ENCODE peak calls at places on chromosomes 11 and 22, in nine cellular contexts. B is RPMI7951; X is hippocampal formation; Z is GM03348; C is transverse colon; W is breast epithelium; E is stomach; K is activated gamma-delta T cell treated with Interleukin-2 at 50 U/mL for 16 hours; T is naive thymus-derived CD4-positive, alpha-beta T cell. P is an unnamed sample.

GRCh38 chr11:76789443-76789719 is 6.2 kb downstream of the TSKU start:
- DNase-seq in B (no peak), X (no peak), Z (no peak), C (no peak), W (no peak), E (no peak), K (no peak), T (no peak), P (no peak)

GRCh38 chr22:31436132-31436531 is 36.7 kb downstream of the DRG1 start:
- DNase-seq in B (no peak), X (no peak), Z (peak), C (no peak), W (no peak), E (no peak), K (no peak), T (no peak), P (no peak)

GRCh38 chr22:19916006-19916405 is 25.6 kb upstream of the COMT start:
- DNase-seq in B (no peak), X (no peak), Z (no peak), C (no peak), W (no peak), E (peak), K (no peak), T (no peak), P (no peak)

GRCh38 chr11:9250139-9250582 is 15.0 kb downstream of the DENND5A start:
- DNase-seq in B (no peak), X (no peak), Z (no peak), C (no peak), W (no peak), E (no peak), K (peak), T (peak), P (peak)

GRCh38 chr11:119785131-119785530 is 56.1 kb upstream of the NECTIN1 start:
- DNase-seq in B (no peak), X (no peak), Z (no peak), C (no peak), W (no peak), E (no peak), K (no peak), T (no peak), P (no peak)

GRCh38 chr22:23565288-23565941 is 14.7 kb downstream of the IGLL1 start:
- DNase-seq in B (no peak), X (no peak), Z (no peak), C (peak), W (no peak), E (no peak), K (no peak), T (no peak), P (no peak)

GRCh38 chr22:46084943-46085830 is 65.1 kb upstream of the PPARA start:
- DNase-seq in B (no peak), X (no peak), Z (peak), C (peak), W (peak), E (peak), K (no peak), T (no peak), P (no peak)

GRCh38 chr22:22552630-22553029 is 6.4 kb downstream of the PRAME start:
- DNase-seq in B (peak), X (no peak), Z (no peak), C (no peak), W (no peak), E (no peak), K (no peak), T (no peak), P (no peak)

GRCh38 chr22:26066534-26066933 is 102.7 kb upstream of the SEZ6L start:
- DNase-seq in B (no peak), X (peak), Z (no peak), C (no peak), W (no peak), E (no peak), K (no peak), T (no peak), P (no peak)

GRCh38 chr11:86508604-86509471 is 134.2 kb downstream of the CCDC81 start:
- DNase-seq in B (no peak), X (no peak), Z (peak), C (no peak), W (no peak), E (no peak), K (no peak), T (no peak), P (no peak)

GRCh38 chr22:17637490-17638181 is 921 bp upstream of the BCL2L13 start:
- DNase-seq in B (no peak), X (no peak), Z (no peak), C (no peak), W (no peak), E (no peak), K (no peak), T (no peak), P (no peak)

GRCh38 chr22:32810241-32811133 is 9.0 kb downstream of the TIMP3 start:
- DNase-seq in B (peak), X (no peak), Z (no peak), C (no peak), W (no peak), E (no peak), K (no peak), T (no peak), P (no peak)

GRCh38 chr22:31327786-31328544 is 18.2 kb downstream of the PATZ1 start:
- DNase-seq in B (no peak), X (no peak), Z (no peak), C (no peak), W (no peak), E (no peak), K (no peak), T (no peak), P (no peak)

GRCh38 chr22:21760640-21761039 is 25.0 kb upstream of the YPEL1 start:
- DNase-seq in B (peak), X (no peak), Z (peak), C (no peak), W (no peak), E (no peak), K (no peak), T (no peak), P (no peak)

GRCh38 chr22:30015846-30016245 is 64.4 kb upstream of the HORMAD2 start:
- DNase-seq in B (no peak), X (no peak), Z (peak), C (no peak), W (no peak), E (no peak), K (no peak), T (no peak), P (no peak)

GRCh38 chr22:38984224-38984623 is 2.1 kb downstream of the APOBEC3B start:
- DNase-seq in B (no peak), X (no peak), Z (no peak), C (no peak), W (no peak), E (no peak), K (no peak), T (no peak), P (peak)

GRCh38 chr11:65498977-65499712 is at the start of gene MALAT1:
- DNase-seq in B (peak), X (peak), Z (peak), C (peak), W (peak), E (peak), K (peak), T (peak), P (peak)

GRCh38 chr22:42873361-42873760 is 16.3 kb upstream of the ARFGAP3 start:
- DNase-seq in B (peak), X (no peak), Z (no peak), C (no peak), W (no peak), E (no peak), K (no peak), T (no peak), P (no peak)

P was measured in KG1.